ENCODE peak calls at places on chromosomes 4 and X, in six cellular contexts. M is upper lobe of right lung; T is left ventricle myocardium inferior; P is CD8-positive, alpha-beta memory T cell; I is mucosa of descending colon; Z is hepatocyte. H is an unnamed sample. For H3K4me1, the result is how much of the 10 kb centered on the place peaks cover.

GRCh38 chrX:15546745-15547144 is 46.1 kb downstream of the BMX start:
- DNase-seq in M (no peak), T (no peak), P (no peak), I (no peak), Z (no peak), H (no peak)

GRCh38 chr4:143084566-143084965 is 100.2 kb upstream of the USP38 start:
- DNase-seq in M (no peak), T (no peak), P (no peak), I (no peak), Z (no peak), H (no peak)

GRCh38 chrX:49019050-49019449 is 17.0 kb upstream of the GRIPAP1 start:
- DNase-seq in M (no peak), T (no peak), P (no peak), I (no peak), Z (no peak), H (no peak)

GRCh38 chr4:82891728-82892466 is 944 bp upstream of the SEC31A start:
- DNase-seq in M (no peak), T (no peak), P (no peak), I (no peak), Z (peak), H (no peak)

GRCh38 chr4:105273230-105273629 is 126.6 kb downstream of the TET2 start:
- DNase-seq in M (no peak), T (no peak), P (no peak), I (no peak), Z (no peak), H (no peak)

GRCh38 chr4:81469774-81470455 is 1.8 kb downstream of the RASGEF1B start:
- DNase-seq in M (no peak), T (no peak), P (no peak), I (no peak), Z (no peak), H (no peak)

GRCh38 chr4:2469192-2469984 is 482 bp downstream of the RNF4 start:
- DNase-seq in M (peak), T (peak), P (peak), I (peak), Z (peak), H (peak)

GRCh38 chrX:151711787-151712186 is 4.0 kb upstream of the FATE1 start:
- DNase-seq in M (no peak), T (no peak), P (no peak), I (no peak), Z (no peak), H (no peak)

GRCh38 chrX:44218465-44218864 is 125.0 kb downstream of the EFHC2 start:
- DNase-seq in M (no peak), T (no peak), P (no peak), I (peak), Z (no peak), H (no peak)

GRCh38 chr4:101020956-101021355 is 326.4 kb downstream of the PPP3CA start:
- DNase-seq in M (no peak), T (no peak), P (peak), I (no peak), Z (no peak), H (no peak)

GRCh38 chr4:83022724-83023427 is 12.1 kb upstream of the COPS4 start:
- DNase-seq in M (no peak), T (no peak), P (no peak), I (no peak), Z (no peak), H (no peak)

GRCh38 chr4:92994727-92995126 is 691.0 kb downstream of the GRID2 start:
- DNase-seq in M (no peak), T (no peak), P (no peak), I (no peak), Z (no peak), H (no peak)

GRCh38 chr4:2450394-2451035 is 18.4 kb upstream of the RNF4 start:
- DNase-seq in M (no peak), T (no peak), P (no peak), I (no peak), Z (no peak), H (no peak)

GRCh38 chrX:46582964-46583363 is 9.4 kb downstream of the CHST7 start:
- DNase-seq in M (no peak), T (no peak), P (no peak), I (no peak), Z (no peak), H (no peak)

GRCh38 chrX:46587158-46587557 is 13.6 kb downstream of the CHST7 start:
- DNase-seq in M (no peak), T (no peak), P (no peak), I (no peak), Z (no peak), H (no peak)

GRCh38 chrX:46589977-46590723 is 16.6 kb downstream of the CHST7 start:
- DNase-seq in M (no peak), T (no peak), P (no peak), I (no peak), Z (no peak), H (no peak)

GRCh38 chrX:46588263-46588662 is 14.7 kb downstream of the CHST7 start:
- DNase-seq in M (no peak), T (peak), P (no peak), I (peak), Z (no peak), H (no peak)

DNA sequence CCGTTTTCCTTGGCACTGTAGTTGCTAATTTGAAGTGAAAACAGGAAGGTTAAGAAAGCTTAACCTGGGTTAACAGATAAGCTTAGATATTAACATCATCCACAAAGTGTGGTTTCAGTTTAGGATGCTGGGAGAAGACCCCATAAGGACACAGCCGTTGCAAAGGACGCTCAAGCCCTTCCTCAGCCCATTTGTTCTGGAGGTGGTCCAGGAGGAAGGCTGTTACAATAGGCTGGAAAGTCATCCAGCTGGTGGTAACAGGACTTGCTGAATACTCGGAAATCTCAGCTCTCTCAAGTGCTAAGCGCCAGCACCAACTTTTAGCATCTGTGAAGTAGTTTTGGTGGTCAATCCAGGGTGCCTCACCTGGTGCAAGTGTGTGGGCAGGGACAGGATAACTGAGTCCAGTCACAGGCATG is 14.2 kb downstream of the CHST7 start:
- DNase-seq in M (no peak), T (peak), P (no peak), I (no peak), Z (no peak), H (no peak)
- H3K4me1 ChIP-seq in M (under half), T (half or more), P (under half), I (under half), Z (under half), H (under half)

DNA sequence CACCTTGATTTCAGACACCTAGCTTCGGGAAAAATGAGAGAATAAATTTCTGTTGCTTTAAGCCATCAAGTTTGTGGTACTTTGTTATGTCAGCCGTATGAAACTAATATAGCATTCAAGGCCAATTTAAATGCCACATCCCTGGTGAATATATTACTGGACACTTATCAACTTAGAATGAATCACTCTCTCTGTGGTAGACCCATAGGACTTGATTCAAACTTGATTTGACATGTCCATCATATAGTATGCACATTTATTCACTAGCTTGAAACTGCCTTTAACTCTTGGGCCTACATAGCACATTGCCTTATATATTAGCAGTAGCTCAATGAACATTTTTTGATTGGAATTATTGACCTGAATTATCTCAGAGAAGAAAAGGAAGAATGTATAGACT is 172.3 kb downstream of the ADGRA3 start:
- DNase-seq in M (no peak), T (no peak), P (no peak), I (no peak), Z (no peak), H (no peak)
- H3K4me1 ChIP-seq in M (under half), T (under half), P (under half), I (under half), Z (under half), H (under half)

GRCh38 chr4:76548704-76549103 is 113.7 kb downstream of the SHROOM3 start:
- DNase-seq in M (no peak), T (no peak), P (no peak), I (no peak), Z (peak), H (no peak)

GRCh38 chr4:76546282-76547166 is 111.5 kb downstream of the SHROOM3 start:
- DNase-seq in M (no peak), T (no peak), P (no peak), I (peak), Z (peak), H (peak)

GRCh38 chr4:76547167-76547760 is 112.2 kb downstream of the SHROOM3 start:
- DNase-seq in M (no peak), T (no peak), P (no peak), I (no peak), Z (no peak), H (no peak)

GRCh38 chr4:76543378-76543777 is 108.3 kb downstream of the SHROOM3 start:
- DNase-seq in M (no peak), T (no peak), P (no peak), I (no peak), Z (no peak), H (no peak)

DNA sequence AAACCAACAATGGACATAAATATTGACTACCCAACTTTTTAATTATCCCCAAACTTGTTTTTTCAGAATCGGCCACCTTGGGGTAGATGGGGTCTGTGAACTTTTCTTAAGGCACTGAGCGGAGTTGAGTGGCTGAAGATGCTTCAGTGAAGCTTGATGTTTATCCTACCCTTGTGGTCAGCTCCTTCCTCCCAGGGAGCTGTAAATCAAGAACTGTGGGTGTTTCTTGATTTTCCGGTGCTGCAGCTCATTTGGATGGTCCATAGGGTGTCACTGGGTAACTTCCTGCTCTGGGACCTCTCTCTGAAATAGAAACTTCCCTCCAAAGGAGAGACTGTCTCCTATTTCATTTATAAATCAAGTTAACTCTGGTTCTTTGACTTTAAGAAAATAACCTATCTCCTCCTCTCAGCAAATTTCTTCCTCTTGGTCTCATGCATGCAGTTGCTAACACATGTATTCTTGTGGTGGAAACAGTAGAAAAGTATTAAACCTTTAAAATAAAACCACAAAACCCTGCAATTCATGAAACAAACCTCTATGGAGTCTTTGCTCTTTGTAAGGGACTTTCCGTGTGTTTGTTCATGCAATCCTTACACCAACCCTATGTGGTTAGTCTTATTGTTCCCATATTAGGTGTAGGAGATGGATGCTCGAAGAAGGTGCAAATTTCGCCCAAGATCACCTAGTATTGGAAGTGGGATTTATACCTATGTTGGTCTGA is 110.3 kb downstream of the SHROOM3 start:
- DNase-seq in M (no peak), T (no peak), P (no peak), I (no peak), Z (no peak), H (no peak)
- H3K4me1 ChIP-seq in M (under half), T (under half), P (under half), I (under half), Z (under half), H (under half)

GRCh38 chr4:87035881-87036509 is 101.2 kb downstream of the AFF1 start:
- DNase-seq in M (no peak), T (no peak), P (no peak), I (no peak), Z (no peak), H (no peak)
- H3K4me1 ChIP-seq in M (half or more), T (half or more), P (under half), I (under half), Z (under half), H (under half)

GRCh38 chrX:81868979-81869378 is 667.1 kb downstream of the SH3BGRL start:
- DNase-seq in M (peak), T (no peak), P (no peak), I (no peak), Z (no peak), H (no peak)

GRCh38 chrX:81866873-81867272 is 665.0 kb downstream of the SH3BGRL start:
- DNase-seq in M (no peak), T (no peak), P (no peak), I (no peak), Z (no peak), H (no peak)
- H3K4me1 ChIP-seq in M (under half), T (under half), P (under half), I (under half), Z (under half), H (under half)

DNA sequence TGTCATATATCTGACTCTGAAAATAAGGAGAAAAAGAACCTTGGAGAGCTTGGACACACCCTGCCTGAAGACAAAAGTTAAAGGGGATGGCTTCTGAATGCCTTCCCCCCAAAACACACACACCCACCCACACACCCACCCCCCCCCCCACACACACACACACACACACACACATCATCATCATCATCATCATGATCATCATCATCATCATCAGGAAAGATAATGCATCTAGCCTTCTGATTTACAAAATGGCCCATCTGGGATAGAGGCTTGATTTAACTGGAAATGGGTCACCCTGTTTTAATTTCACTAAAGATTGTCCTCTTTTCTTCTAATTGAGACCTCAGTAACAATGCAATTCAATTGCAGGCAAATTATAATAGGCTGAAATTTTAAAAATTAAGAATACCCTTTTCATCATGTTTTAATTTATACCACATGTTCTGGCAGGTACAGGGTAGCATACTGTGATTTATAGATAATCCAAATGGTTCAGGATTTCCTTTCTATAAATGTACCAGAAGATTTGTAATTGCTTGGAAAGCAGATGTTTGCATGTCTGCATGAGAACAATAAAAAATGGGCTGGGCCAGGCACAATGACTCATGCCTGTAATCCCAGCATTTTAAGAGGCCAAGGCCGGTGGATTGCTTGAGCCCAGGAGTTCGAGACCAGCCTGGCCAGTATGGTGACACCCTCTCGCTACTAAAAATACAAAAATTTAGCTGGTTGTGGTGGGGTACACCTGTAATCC is 56.5 kb downstream of the TRIM2 start:
- DNase-seq in M (no peak), T (no peak), P (no peak), I (peak), Z (no peak), H (no peak)
- H3K4me1 ChIP-seq in M (under half), T (under half), P (under half), I (under half), Z (under half), H (under half)